ENCODE peak calls at places on chromosomes 12 and 14, in nine cellular contexts. W is AG04450; G is CD8-positive, alpha-beta memory T cell; Q is CD8-positive, alpha-beta T cell; A is left lung; O is CD4-positive, CD25-positive, alpha-beta regulatory T cell; K is NT2/D1; U is IMR-90; V is bronchial epithelial cell. X is an unnamed sample.
A peak's percentile ranks its signal among the peaks of the same experiment; 100 is the strongest.

GRCh38 chr12:2049604-2050540 is 2.9 kb upstream of the CACNA1C start:
- DNase-seq in W (no peak), G (no peak), Q (no peak), A (no peak), O (no peak), K (peak; percentile 80), U (peak; percentile 22), V (no peak), X (no peak)

GRCh38 chr14:55243813-55244212 is 27.4 kb upstream of the FBXO34 start:
- DNase-seq in W (no peak), G (no peak), Q (no peak), A (no peak), O (no peak), K (no peak), U (no peak), V (no peak), X (no peak)

GRCh38 chr14:80926706-80927384 is 14.7 kb downstream of the CEP128 start:
- DNase-seq in W (peak; percentile 29), G (no peak), Q (no peak), A (no peak), O (no peak), K (no peak), U (peak; percentile 90), V (no peak), X (no peak)

GRCh38 chr14:100616854-100617714 is 29.9 kb upstream of the BEGAIN start:
- DNase-seq in W (no peak), G (peak; percentile 28), Q (no peak), A (no peak), O (peak; percentile 41), K (no peak), U (no peak), V (no peak), X (no peak)

GRCh38 chr14:69079188-69079742 is 73.7 kb downstream of the DCAF5 start:
- DNase-seq in W (peak; percentile 72), G (no peak), Q (no peak), A (no peak), O (no peak), K (no peak), U (peak; percentile 88), V (peak; percentile 84), X (no peak)

GRCh38 chr12:1122803-1123202 is 131.8 kb downstream of the ERC1 start:
- DNase-seq in W (no peak), G (peak; percentile 65), Q (peak; percentile 70), A (no peak), O (peak; percentile 55), K (no peak), U (no peak), V (no peak), X (no peak)

GRCh38 chr12:116406529-116406928 is 129.0 kb upstream of the MED13L start:
- DNase-seq in W (no peak), G (no peak), Q (no peak), A (peak; percentile 78), O (no peak), K (no peak), U (peak; percentile 55), V (peak; percentile 71), X (peak; percentile 95)

GRCh38 chr14:95828649-95829265 is 47.9 kb upstream of the TUNAR start:
- DNase-seq in W (no peak), G (no peak), Q (no peak), A (no peak), O (no peak), K (no peak), U (no peak), V (no peak), X (no peak)

GRCh38 chr12:104381721-104382480 is 74.8 kb upstream of the CHST11 start:
- DNase-seq in W (peak; percentile 51), G (peak; percentile 74), Q (peak; percentile 91), A (peak; percentile 86), O (peak; percentile 80), K (peak; percentile 87), U (peak; percentile 74), V (peak; percentile 64), X (peak; percentile 86)

GRCh38 chr12:59646636-59647035 is 50.8 kb downstream of the SLC16A7 start:
- DNase-seq in W (no peak), G (no peak), Q (no peak), A (no peak), O (no peak), K (no peak), U (peak; percentile 1), V (peak; percentile 75), X (no peak)

GRCh38 chr12:64669270-64669842 is 59.1 kb downstream of the RASSF3 start:
- DNase-seq in W (no peak), G (peak; percentile 85), Q (peak; percentile 80), A (peak; percentile 87), O (peak; percentile 82), K (no peak), U (peak; percentile 11), V (peak; percentile 15), X (peak; percentile 74)

GRCh38 chr12:27703720-27704452 is 6.7 kb upstream of the MRPS35 start:
- DNase-seq in W (peak; percentile 76), G (peak; percentile 44), Q (peak; percentile 68), A (no peak), O (peak; percentile 66), K (peak; percentile 99), U (peak; percentile 89), V (peak; percentile 89), X (no peak)

GRCh38 chr12:26319511-26319910 is 124.1 kb downstream of the SSPN start:
- DNase-seq in W (peak; percentile 81), G (no peak), Q (no peak), A (no peak), O (no peak), K (no peak), U (peak; percentile 94), V (peak; percentile 97), X (peak; percentile 71)

GRCh38 chr12:30928356-30929264 is 2.1 kb downstream of the TSPAN11 start:
- DNase-seq in W (no peak), G (no peak), Q (no peak), A (no peak), O (no peak), K (no peak), U (no peak), V (no peak), X (no peak)

GRCh38 chr14:81516941-81517797 is 16.5 kb downstream of the SEL1L start:
- DNase-seq in W (peak; percentile 54), G (no peak), Q (no peak), A (no peak), O (no peak), K (peak; percentile 32), U (peak; percentile 76), V (no peak), X (no peak)

GRCh38 chr12:124361996-124362395 is 67.1 kb downstream of the RFLNA start:
- DNase-seq in W (no peak), G (no peak), Q (no peak), A (no peak), O (no peak), K (no peak), U (no peak), V (no peak), X (peak; percentile 58)

DNA sequence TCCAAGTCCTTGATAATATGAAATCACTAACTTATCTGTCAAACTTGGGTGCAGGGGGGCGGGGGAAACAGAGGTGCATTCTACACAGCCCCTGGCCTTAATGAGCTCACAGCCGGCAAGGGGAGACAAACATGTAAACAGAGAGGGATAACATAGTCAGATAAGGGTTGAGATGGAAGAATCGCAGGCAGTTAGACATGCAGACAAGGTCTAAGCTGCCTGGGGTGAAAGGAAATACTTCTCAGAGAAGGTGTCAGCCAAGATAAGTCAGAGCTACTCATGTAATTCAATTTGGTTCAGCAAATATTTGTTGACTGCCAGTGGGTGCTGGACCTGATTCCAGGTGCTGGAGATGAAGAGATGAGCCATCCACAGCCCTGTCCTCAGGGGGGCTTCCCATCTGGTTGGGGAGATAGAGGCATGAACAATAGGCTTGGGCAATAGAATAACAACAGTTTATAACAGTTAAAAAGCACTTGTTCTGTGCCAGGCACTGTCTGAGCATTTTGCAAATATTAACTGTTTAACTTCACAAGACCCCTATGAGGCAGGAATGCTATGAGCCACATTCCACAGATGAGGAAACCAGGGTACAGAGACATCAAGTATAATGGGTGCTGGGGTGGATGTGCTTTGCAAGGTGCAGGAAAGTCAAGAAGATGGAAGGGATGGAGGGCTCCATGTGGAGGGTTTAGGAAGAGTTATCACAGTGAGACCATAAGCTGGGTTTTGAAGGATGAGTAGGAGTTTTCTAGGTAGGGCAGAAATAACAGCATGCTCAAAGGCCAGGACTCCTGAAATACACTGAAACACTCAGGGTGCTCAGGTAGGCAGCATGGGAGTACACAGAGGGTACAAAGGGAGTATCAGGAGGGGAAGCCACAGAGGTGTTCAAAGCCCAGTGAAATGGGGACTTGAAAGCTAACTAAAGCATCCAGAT is 79.0 kb downstream of the WSCD2 start:
- DNase-seq in W (no peak), G (no peak), Q (no peak), A (no peak), O (no peak), K (no peak), U (no peak), V (no peak), X (no peak)
- H3K27me3 ChIP-seq in W (peaks cover 2% of the 10 kb centered on the region), G (no peaks in the 10 kb centered on the region), Q (peaks cover 6% of the 10 kb centered on the region), A (peaks cover 17% of the 10 kb centered on the region), O (no peaks in the 10 kb centered on the region), K (no peaks in the 10 kb centered on the region), U (no peaks in the 10 kb centered on the region), V (no peaks in the 10 kb centered on the region), X (no peaks in the 10 kb centered on the region)

GRCh38 chr12:120640840-120641833 is 711 bp downstream of the CABP1 start:
- DNase-seq in W (no peak), G (peak; percentile 47), Q (peak; percentile 68), A (peak; percentile 88), O (peak; percentile 52), K (peak; percentile 79), U (peak; percentile 46), V (peak; percentile 23), X (peak; percentile 83)
- H3K27me3 ChIP-seq in W (peaks cover 43% of the 10 kb centered on the region), G (peaks cover 42% of the 10 kb centered on the region), Q (peaks cover 13% of the 10 kb centered on the region), A (peaks cover 79% of the 10 kb centered on the region), O (peaks cover 38% of the 10 kb centered on the region), K (peaks cover 29% of the 10 kb centered on the region), U (peaks cover 68% of the 10 kb centered on the region), V (peaks cover 15% of the 10 kb centered on the region), X (no peaks in the 10 kb centered on the region)

GRCh38 chr14:60640859-60641721 is 8.2 kb downstream of the SIX1 start:
- DNase-seq in W (no peak), G (no peak), Q (no peak), A (no peak), O (no peak), K (no peak), U (no peak), V (no peak), X (no peak)
- H3K27me3 ChIP-seq in W (no peaks in the 10 kb centered on the region), G (peaks cover 78% of the 10 kb centered on the region), Q (peaks cover 36% of the 10 kb centered on the region), A (peaks cover 100% of the 10 kb centered on the region), O (peaks cover 61% of the 10 kb centered on the region), K (peaks cover 100% of the 10 kb centered on the region), U (no peaks in the 10 kb centered on the region), V (no peaks in the 10 kb centered on the region), X (peaks cover 6% of the 10 kb centered on the region)

GRCh38 chr14:21307641-21308040 is 27.8 kb downstream of the RPGRIP1 start:
- DNase-seq in W (no peak), G (no peak), Q (no peak), A (no peak), O (no peak), K (no peak), U (no peak), V (no peak), X (no peak)

GRCh38 chr14:21309956-21310355 is 30.1 kb downstream of the RPGRIP1 start:
- DNase-seq in W (no peak), G (no peak), Q (no peak), A (no peak), O (no peak), K (no peak), U (no peak), V (no peak), X (no peak)

GRCh38 chr14:21308479-21309237 is 28.8 kb downstream of the RPGRIP1 start:
- DNase-seq in W (no peak), G (peak; percentile 81), Q (peak; percentile 76), A (no peak), O (peak; percentile 78), K (peak; percentile 92), U (peak; percentile 23), V (peak; percentile 97), X (peak; percentile 64)

GRCh38 chr14:21308132-21308478 is 28.2 kb downstream of the RPGRIP1 start:
- DNase-seq in W (no peak), G (no peak), Q (no peak), A (no peak), O (no peak), K (no peak), U (no peak), V (no peak), X (no peak)

GRCh38 chr14:21309238-21309636 is 29.4 kb downstream of the RPGRIP1 start:
- DNase-seq in W (no peak), G (no peak), Q (no peak), A (no peak), O (no peak), K (no peak), U (no peak), V (no peak), X (no peak)
- H3K27me3 ChIP-seq in W (peaks cover 31% of the 10 kb centered on the region), G (no peaks in the 10 kb centered on the region), Q (no peaks in the 10 kb centered on the region), A (no peaks in the 10 kb centered on the region), O (no peaks in the 10 kb centered on the region), K (no peaks in the 10 kb centered on the region), U (peaks cover 28% of the 10 kb centered on the region), V (no peaks in the 10 kb centered on the region), X (no peaks in the 10 kb centered on the region)

X was measured in right cardiac atrium.